ENCODE peak calls at places on chromosome 17, in six cellular contexts. H is naive thymus-derived CD4-positive, alpha-beta T cell; S is neural progenitor cell; I is lung; Z is neuronal stem cell; A is pancreas. O is an unnamed sample.

GRCh38 chr17:43790311-43790940 is 10.2 kb downstream of the CFAP97D1 start:
- DNase-seq in S (no peak), I (no peak), Z (no peak), H (no peak), A (no peak), O (peak)

GRCh38 chr17:28379814-28380571 is 8.5 kb downstream of the SARM1 start:
- DNase-seq in H (no peak), A (no peak), Z (no peak), S (no peak), I (no peak), O (no peak)

GRCh38 chr17:50429793-50430192 is 3.8 kb downstream of the ACSF2 start:
- DNase-seq in A (no peak), I (no peak), S (no peak), Z (no peak), H (no peak), O (no peak)

GRCh38 chr17:67232441-67232840 is 12.6 kb downstream of the HELZ start:
- DNase-seq in S (no peak), Z (no peak), H (no peak), I (no peak), A (no peak), O (no peak)

GRCh38 chr17:50367401-50367800 is 5.6 kb downstream of the MRPL27 start:
- DNase-seq in H (no peak), A (no peak), Z (no peak), S (no peak), I (no peak), O (no peak)

GRCh38 chr17:36879027-36879426 is 58.2 kb upstream of the LHX1 start:
- DNase-seq in Z (no peak), S (no peak), A (no peak), H (no peak), I (no peak), O (no peak)

GRCh38 chr17:62792122-62792800 is 15.9 kb downstream of the MARCHF10 start:
- DNase-seq in I (no peak), A (peak), S (no peak), Z (no peak), H (no peak), O (no peak)

GRCh38 chr17:14307560-14308024 is 6.7 kb downstream of the HS3ST3B1 start:
- DNase-seq in I (no peak), A (no peak), S (no peak), Z (no peak), H (no peak), O (peak)

GRCh38 chr17:73292031-73292531 is 19.7 kb downstream of the CDC42EP4 start:
- DNase-seq in I (no peak), A (peak), H (no peak), Z (no peak), S (no peak), O (peak)

GRCh38 chr17:4634981-4635380 is 6.5 kb downstream of the ALOX15 start:
- DNase-seq in Z (no peak), S (no peak), I (no peak), H (no peak), A (no peak), O (no peak)

GRCh38 chr17:59851431-59852375 is 41.0 kb downstream of the TUBD1 start:
- DNase-seq in S (no peak), H (no peak), Z (no peak), A (no peak), I (peak), O (peak)

GRCh38 chr17:73640691-73641090 is 3.6 kb downstream of the SDK2 start:
- DNase-seq in I (no peak), A (no peak), Z (no peak), H (no peak), S (no peak), O (no peak)

GRCh38 chr17:32671891-32672290 is 185.1 kb downstream of the CDK5R1 start:
- DNase-seq in I (no peak), Z (no peak), A (no peak), S (no peak), H (no peak), O (no peak)

GRCh38 chr17:61583242-61583641 is 7.8 kb downstream of the NACA2 start:
- DNase-seq in S (no peak), I (no peak), A (no peak), Z (no peak), H (no peak), O (peak)

DNA sequence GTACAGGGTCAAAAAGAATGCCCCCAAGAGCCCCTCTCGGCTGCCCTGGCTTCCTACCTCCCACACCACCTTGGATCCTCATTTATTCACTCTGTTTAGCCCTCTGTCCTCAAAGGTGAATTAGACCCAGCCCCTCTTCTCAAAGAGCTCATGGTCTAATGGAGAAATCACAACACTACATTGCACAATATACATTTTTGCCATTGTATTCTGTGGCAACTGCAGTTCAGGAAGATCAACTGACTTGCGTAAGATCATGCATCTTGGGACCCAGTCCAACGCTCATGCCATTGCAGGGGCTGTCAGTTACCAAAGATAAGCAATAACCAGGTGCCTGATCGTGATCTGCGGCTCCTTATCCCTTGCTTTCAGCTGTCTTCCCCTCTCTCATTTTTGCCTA is 1.4 kb downstream of the KRT38 start:
- DNase-seq in A (no peak), S (no peak), H (no peak), Z (no peak), I (no peak), O (peak)
- H3K27ac ChIP-seq in A (no peak), S (no peak), H (no peak), Z (no peak), I (no peak), O (no peak)

GRCh38 chr17:7855643-7856080 is 796 bp downstream of the TMEM88 start:
- DNase-seq in S (no peak), Z (no peak), A (no peak), H (no peak), I (no peak), O (no peak)

GRCh38 chr17:7854078-7854777 is 638 bp upstream of the TMEM88 start:
- DNase-seq in A (peak), S (peak), I (peak), H (no peak), Z (no peak), O (no peak)

GRCh38 chr17:7853693-7854043 is 1.2 kb upstream of the TMEM88 start:
- DNase-seq in H (no peak), A (peak), Z (no peak), I (no peak), S (peak), O (no peak)

GRCh38 chr17:7856081-7856791 is 1.1 kb downstream of the NAA38 start:
- DNase-seq in H (no peak), Z (peak), A (peak), I (no peak), S (peak), O (no peak)

DNA sequence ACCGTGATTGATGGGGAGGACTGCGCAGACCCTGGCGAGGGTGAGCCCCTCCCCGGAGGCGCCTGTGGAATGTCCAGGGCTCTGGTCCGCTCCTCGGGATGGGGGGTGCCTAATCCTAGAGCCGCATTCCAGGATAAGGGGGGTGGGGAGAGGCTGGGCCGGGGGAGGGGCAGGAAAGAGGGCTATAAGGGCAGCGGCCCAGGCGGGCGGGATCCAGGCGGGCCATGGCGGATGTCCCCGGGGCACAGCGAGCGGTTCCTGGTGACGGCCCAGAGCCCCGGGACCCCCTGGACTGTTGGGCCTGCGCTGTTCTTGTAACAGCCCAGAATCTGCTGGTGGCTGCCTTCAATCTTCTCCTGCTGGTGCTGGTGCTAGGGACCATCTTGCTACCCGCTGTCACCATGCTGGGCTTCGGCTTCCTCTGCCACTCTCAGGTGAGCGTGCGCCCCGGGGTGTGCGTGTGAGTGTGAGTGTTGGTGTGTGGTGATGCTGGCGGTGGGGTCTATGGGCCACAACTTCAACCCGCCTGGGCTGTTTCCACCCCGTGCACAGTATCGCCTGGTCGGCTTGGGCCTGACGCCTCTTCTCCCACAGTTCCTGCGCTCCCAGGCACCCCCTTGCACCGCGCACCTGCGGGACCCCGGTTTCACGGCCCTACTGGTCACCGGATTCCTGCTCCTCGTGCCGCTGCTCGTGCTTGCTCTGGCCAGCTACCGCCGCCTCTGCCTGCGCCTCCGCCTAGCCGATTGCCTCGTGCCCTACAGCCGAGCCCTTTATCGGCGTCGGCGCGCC is at the start of gene TMEM88:
- DNase-seq in Z (peak), S (peak), A (peak), I (no peak), H (no peak), O (peak)
- H3K27ac ChIP-seq in Z (peak), S (no peak), A (no peak), I (peak), H (no peak), O (peak)

GRCh38 chr17:81253358-81254131 is 14.4 kb downstream of the NDUFAF8 start:
- DNase-seq in H (peak), A (no peak), Z (no peak), S (peak), I (peak), O (peak)
- H3K27ac ChIP-seq in H (no peak), A (no peak), Z (no peak), S (no peak), I (no peak), O (no peak)

DNA sequence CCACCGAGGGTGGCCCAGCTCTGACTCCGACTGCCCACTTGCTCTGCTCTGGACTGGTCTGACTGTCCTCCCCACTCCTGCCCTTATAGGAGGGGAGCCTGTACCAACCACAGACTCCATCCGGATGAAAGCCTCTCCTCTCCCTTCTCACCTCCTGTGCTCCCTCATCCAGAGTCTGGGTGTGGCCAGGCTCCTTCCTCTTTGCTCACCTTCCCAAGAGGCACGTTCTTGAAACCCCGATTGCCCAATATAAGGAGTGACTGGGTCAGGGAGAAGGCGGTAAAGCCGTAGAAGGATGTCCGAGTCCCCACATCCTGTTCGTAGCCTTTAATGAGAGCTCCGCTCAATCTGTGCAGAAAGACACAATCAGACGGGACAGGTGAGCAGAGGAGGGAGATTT is 17.1 kb downstream of the ST6GALNAC1 start:
- DNase-seq in A (no peak), Z (no peak), H (no peak), I (peak), S (no peak), O (no peak)
- H3K27ac ChIP-seq in A (no peak), Z (no peak), H (no peak), I (no peak), S (no peak), O (no peak)

GRCh38 chr17:38671939-38672720 is 2.6 kb downstream of the EPOP start:
- DNase-seq in I (no peak), H (no peak), Z (no peak), S (peak), A (no peak), O (no peak)

GRCh38 chr17:38672788-38673713 is 1.7 kb downstream of the EPOP start:
- DNase-seq in A (peak), Z (no peak), S (peak), H (no peak), I (no peak), O (no peak)

GRCh38 chr17:38667787-38668122 is 7.0 kb downstream of the EPOP start:
- DNase-seq in S (no peak), H (no peak), A (no peak), Z (no peak), I (no peak), O (no peak)

GRCh38 chr17:38667099-38667786 is 7.5 kb downstream of the EPOP start:
- DNase-seq in S (peak), Z (peak), H (peak), I (peak), A (peak), O (peak)

GRCh38 chr17:38669520-38669919 is 5.2 kb downstream of the EPOP start:
- DNase-seq in Z (no peak), S (no peak), I (no peak), H (no peak), A (no peak), O (no peak)
- H3K27ac ChIP-seq in Z (no peak), S (no peak), I (no peak), H (no peak), A (no peak), O (no peak)

GRCh38 chr17:1164935-1165556 is 14.7 kb downstream of the ABR start:
- DNase-seq in H (no peak), A (no peak), Z (no peak), I (no peak), S (no peak), O (no peak)
- H3K27ac ChIP-seq in H (no peak), A (no peak), Z (no peak), I (no peak), S (no peak), O (no peak)

DNA sequence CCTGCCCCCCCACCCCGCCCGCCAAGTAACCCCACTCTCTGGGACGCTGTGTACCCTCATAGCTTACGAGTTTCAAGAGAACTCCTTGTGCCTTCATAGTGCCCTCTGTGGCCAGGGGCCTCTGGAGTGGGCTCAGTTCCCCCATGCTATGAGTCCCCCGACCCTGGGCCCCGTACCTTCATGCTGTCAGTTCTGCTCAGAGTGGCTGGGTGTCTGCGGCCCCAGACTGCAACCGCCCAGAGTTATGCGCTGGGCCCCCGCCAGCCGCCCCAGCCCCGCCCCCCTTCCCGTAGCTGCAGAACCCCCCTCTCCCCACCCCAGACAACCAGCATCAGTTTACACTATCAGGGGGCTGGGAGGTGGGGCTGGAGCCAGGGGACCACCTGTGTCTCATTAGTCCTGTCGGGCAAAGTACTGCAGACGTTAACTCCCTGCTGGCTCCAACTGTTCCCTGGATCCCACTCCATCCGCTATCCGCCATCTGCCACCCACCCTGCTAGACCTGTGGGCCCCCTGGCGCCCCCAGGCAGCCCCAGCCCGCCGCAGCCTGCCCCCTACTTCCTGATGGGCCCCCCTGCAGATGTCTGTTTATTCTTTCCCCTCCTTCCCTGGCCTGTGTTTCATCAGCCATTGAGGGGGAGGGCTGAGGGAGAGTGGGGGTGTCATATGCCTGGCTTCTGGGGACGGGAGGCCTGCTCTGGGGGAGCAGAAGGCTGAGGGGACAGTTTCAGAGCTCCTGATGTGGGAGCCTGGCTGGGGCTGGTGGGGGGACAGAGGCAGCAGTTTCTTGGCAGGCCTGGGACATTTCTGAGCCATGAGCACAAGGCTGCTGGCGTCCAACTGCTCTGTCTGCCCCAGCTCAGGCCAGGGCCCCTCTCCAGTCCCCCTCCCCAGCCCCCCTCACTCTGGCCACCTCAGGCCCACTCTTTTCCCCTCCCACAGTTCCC is at the start of gene MFAP4:
- DNase-seq in S (peak), I (no peak), H (no peak), A (no peak), Z (no peak), O (peak)
- H3K27ac ChIP-seq in S (no peak), I (peak), H (no peak), A (no peak), Z (no peak), O (peak)

DNA sequence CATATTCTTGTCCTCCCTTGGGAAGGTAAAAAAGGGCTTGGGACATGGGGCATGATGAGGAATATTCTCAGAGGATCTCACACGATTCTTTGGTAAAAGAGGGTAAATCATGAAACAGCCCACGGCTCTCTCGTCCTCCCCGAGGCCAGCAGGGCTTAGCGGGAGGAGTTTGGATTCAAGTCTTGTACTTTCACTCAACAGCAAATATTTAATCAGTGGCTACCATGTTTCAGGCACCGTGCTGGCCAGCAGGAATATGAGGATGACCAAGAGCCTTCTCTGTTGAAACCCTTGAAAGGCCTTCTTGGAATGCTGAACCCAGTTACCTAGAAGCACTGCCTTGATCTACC is 8.8 kb downstream of the MAP3K14 start:
- DNase-seq in Z (no peak), S (no peak), A (no peak), H (no peak), I (no peak), O (no peak)
- H3K27ac ChIP-seq in Z (no peak), S (no peak), A (peak), H (peak), I (peak), O (no peak)

DNA sequence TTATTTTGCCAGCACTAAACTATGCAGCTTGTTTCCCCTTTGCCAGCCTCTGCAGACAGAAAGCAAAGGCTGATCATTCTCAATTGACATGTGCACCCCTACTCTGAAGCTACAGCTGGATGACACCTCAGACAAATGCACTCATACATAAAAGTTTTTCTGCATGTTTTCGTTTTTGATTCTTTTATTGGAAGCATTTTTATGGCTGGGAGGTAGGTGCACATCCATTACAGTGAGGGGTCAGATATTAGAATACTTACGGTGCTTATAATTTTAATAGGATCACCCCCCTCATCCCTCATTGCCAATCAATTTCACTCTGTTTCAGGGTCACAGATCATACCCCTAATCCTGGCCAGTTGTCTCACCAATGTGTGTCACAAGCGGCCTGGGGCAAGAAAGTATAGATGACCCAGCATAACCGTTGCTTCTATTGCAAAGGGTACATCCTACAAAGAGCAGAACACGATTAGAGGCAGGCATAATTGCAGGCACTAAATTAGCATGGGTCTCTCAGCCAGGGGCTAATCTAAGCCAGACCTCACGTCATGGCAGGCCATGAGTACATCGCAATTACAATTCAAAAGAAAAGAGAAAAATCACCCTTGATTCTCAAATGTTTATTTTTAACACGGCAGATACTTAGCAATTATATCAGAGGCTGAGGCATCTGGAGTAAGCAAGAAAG is 89.5 kb upstream of the SOX9 start:
- DNase-seq in H (no peak), I (no peak), Z (no peak), A (no peak), S (no peak), O (no peak)
- H3K27ac ChIP-seq in H (no peak), I (no peak), Z (no peak), A (no peak), S (no peak), O (no peak)